ENCODE peak calls at places on chromosomes 2 and 18, in four cellular contexts. One of them, this sample, is unnamed.

GRCh38 chr2:157866202-157866601 is 9.9 kb downstream of the ACVR1 start:
- DNase-seq in colonic mucosa: no peak
- DNase-seq in spleen: no peak
- DNase-seq in AG09309: no peak
- DNase-seq in this sample: no peak

GRCh38 chr2:217789736-217790181 is 213.0 kb downstream of the TNS1 start:
- DNase-seq in colonic mucosa: no peak
- DNase-seq in spleen: peak
- DNase-seq in AG09309: no peak
- DNase-seq in this sample: no peak

GRCh38 chr2:75603477-75603876 is 42.7 kb upstream of the EVA1A start:
- DNase-seq in colonic mucosa: no peak
- DNase-seq in spleen: no peak
- DNase-seq in AG09309: no peak
- DNase-seq in this sample: no peak

GRCh38 chr2:64454316-64455030 is 511 bp downstream of the LGALSL start:
- DNase-seq in colonic mucosa: peak
- DNase-seq in spleen: peak
- DNase-seq in AG09309: no peak
- DNase-seq in this sample: no peak

GRCh38 chr2:154229971-154230370 is 358.2 kb downstream of the GALNT13 start:
- DNase-seq in colonic mucosa: no peak
- DNase-seq in spleen: no peak
- DNase-seq in AG09309: no peak
- DNase-seq in this sample: no peak

GRCh38 chr18:50190236-50190635 is 4.7 kb downstream of the MYO5B start:
- DNase-seq in colonic mucosa: no peak
- DNase-seq in spleen: no peak
- DNase-seq in AG09309: no peak
- DNase-seq in this sample: no peak

GRCh38 chr2:5453648-5454390 is 238.4 kb upstream of the SOX11 start:
- DNase-seq in colonic mucosa: no peak
- DNase-seq in spleen: no peak
- DNase-seq in AG09309: no peak
- DNase-seq in this sample: no peak

GRCh38 chr2:210863283-210863682 is 306.9 kb downstream of the CPS1 start:
- DNase-seq in colonic mucosa: no peak
- DNase-seq in spleen: no peak
- DNase-seq in AG09309: no peak
- DNase-seq in this sample: no peak

GRCh38 chr18:13191779-13192178 is 26.8 kb upstream of the LDLRAD4 start:
- DNase-seq in colonic mucosa: no peak
- DNase-seq in spleen: no peak
- DNase-seq in AG09309: no peak
- DNase-seq in this sample: no peak

GRCh38 chr2:191650896-191651773 is 26.8 kb upstream of the NABP1 start:
- DNase-seq in colonic mucosa: no peak
- DNase-seq in spleen: no peak
- DNase-seq in AG09309: no peak
- DNase-seq in this sample: no peak

GRCh38 chr2:108965540-108966299 is 23.3 kb downstream of the EDAR start:
- DNase-seq in colonic mucosa: no peak
- DNase-seq in spleen: no peak
- DNase-seq in AG09309: no peak
- DNase-seq in this sample: no peak

GRCh38 chr2:196163285-196163684 is 8.1 kb downstream of the STK17B start:
- DNase-seq in colonic mucosa: no peak
- DNase-seq in spleen: no peak
- DNase-seq in AG09309: no peak
- DNase-seq in this sample: no peak

GRCh38 chr2:142217804-142218203 is 87.0 kb upstream of the LRP1B start:
- DNase-seq in colonic mucosa: no peak
- DNase-seq in spleen: no peak
- DNase-seq in AG09309: no peak
- DNase-seq in this sample: no peak

GRCh38 chr2:30823452-30823851 is 16.2 kb upstream of the CAPN13 start:
- DNase-seq in colonic mucosa: no peak
- DNase-seq in spleen: no peak
- DNase-seq in AG09309: no peak
- DNase-seq in this sample: no peak

GRCh38 chr2:54557211-54557600 is 101.1 kb downstream of the SPTBN1 start:
- DNase-seq in colonic mucosa: no peak
- DNase-seq in spleen: no peak
- DNase-seq in AG09309: no peak
- DNase-seq in this sample: no peak

GRCh38 chr2:145682536-145683157 is 1162.7 kb upstream of the ZEB2 start:
- DNase-seq in colonic mucosa: no peak
- DNase-seq in spleen: no peak
- DNase-seq in AG09309: no peak
- DNase-seq in this sample: no peak

GRCh38 chr2:121193185-121193584 is 91.8 kb downstream of the TFCP2L1 start:
- DNase-seq in colonic mucosa: no peak
- DNase-seq in spleen: no peak
- DNase-seq in AG09309: no peak
- DNase-seq in this sample: no peak

GRCh38 chr2:121195036-121195435 is 90.0 kb downstream of the TFCP2L1 start:
- DNase-seq in colonic mucosa: no peak
- DNase-seq in spleen: peak
- DNase-seq in AG09309: no peak
- DNase-seq in this sample: no peak

GRCh38 chr2:121192576-121192975 is 92.4 kb downstream of the TFCP2L1 start:
- DNase-seq in colonic mucosa: no peak
- DNase-seq in spleen: peak
- DNase-seq in AG09309: no peak
- DNase-seq in this sample: no peak

GRCh38 chr2:121196132-121196848 is 88.7 kb downstream of the TFCP2L1 start:
- DNase-seq in colonic mucosa: no peak
- DNase-seq in spleen: no peak
- DNase-seq in AG09309: no peak
- DNase-seq in this sample: no peak

DNA sequence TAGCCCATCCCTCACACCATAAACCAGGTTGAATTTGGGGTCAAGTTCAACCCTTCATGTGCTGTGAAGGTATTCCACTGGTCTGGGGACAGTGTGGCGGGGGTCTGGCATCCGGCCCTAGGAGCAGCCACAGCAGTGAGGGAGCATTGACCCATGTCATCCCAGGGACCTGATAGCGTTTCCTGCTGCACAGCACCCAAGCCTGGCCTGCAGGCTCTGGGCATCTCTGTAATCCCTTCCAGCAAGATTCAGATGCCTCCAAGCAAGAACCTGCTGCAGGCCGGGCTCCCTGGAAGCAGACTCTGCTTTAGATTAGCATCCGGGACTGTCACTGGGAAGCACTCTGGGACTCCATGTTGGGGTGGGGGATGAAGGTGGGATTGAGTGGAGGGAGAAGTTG is 90.4 kb downstream of the TFCP2L1 start:
- DNase-seq in colonic mucosa: no peak
- DNase-seq in spleen: peak
- DNase-seq in AG09309: no peak
- DNase-seq in this sample: no peak
- H3K4me3 ChIP-seq in colonic mucosa: no peak
- H3K4me3 ChIP-seq in spleen: no peak
- H3K4me3 ChIP-seq in AG09309: no peak
- H3K4me3 ChIP-seq in this sample: no peak

GRCh38 chr2:28603821-28604220 is 108.0 kb downstream of the PLB1 start:
- DNase-seq in colonic mucosa: no peak
- DNase-seq in spleen: peak
- DNase-seq in AG09309: no peak
- DNase-seq in this sample: no peak

GRCh38 chr2:28604284-28604843 is 108.5 kb downstream of the PLB1 start:
- DNase-seq in colonic mucosa: no peak
- DNase-seq in spleen: peak
- DNase-seq in AG09309: no peak
- DNase-seq in this sample: no peak

GRCh38 chr2:28601612-28602011 is 105.8 kb downstream of the PLB1 start:
- DNase-seq in colonic mucosa: no peak
- DNase-seq in spleen: peak
- DNase-seq in AG09309: no peak
- DNase-seq in this sample: no peak

GRCh38 chr2:28602136-28602660 is 106.3 kb downstream of the PLB1 start:
- DNase-seq in colonic mucosa: no peak
- DNase-seq in spleen: peak
- DNase-seq in AG09309: no peak
- DNase-seq in this sample: no peak

GRCh38 chr2:28602751-28603639 is 107.1 kb downstream of the PLB1 start:
- DNase-seq in colonic mucosa: no peak
- DNase-seq in spleen: peak
- DNase-seq in AG09309: no peak
- DNase-seq in this sample: no peak
- H3K4me3 ChIP-seq in colonic mucosa: no peak
- H3K4me3 ChIP-seq in spleen: no peak
- H3K4me3 ChIP-seq in AG09309: no peak
- H3K4me3 ChIP-seq in this sample: no peak

DNA sequence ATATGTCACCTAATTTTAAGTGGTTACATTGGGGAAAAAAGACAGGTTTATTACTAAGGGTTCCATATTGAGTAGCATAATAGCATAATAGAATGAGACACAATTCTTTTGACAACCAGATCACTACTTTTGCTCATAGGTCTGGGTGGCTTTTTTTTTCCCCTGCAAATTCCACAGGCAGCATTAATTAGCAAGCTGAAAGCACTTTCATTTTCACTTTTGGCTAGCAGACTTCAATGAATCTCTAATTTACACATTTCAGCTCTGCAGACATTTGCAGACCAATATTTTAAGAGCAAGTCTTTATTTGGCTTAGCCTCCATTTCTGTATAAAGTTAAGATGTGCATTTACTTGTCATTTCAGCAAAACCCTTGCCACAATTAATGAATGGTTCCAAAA is 185.5 kb downstream of the NOL4 start:
- DNase-seq in colonic mucosa: no peak
- DNase-seq in spleen: no peak
- DNase-seq in AG09309: no peak
- DNase-seq in this sample: no peak
- H3K4me3 ChIP-seq in colonic mucosa: no peak
- H3K4me3 ChIP-seq in spleen: peak
- H3K4me3 ChIP-seq in AG09309: no peak
- H3K4me3 ChIP-seq in this sample: no peak

GRCh38 chr18:43238429-43238828 is 38.9 kb downstream of the SYT4 start:
- DNase-seq in colonic mucosa: no peak
- DNase-seq in spleen: no peak
- DNase-seq in AG09309: no peak
- DNase-seq in this sample: no peak
- H3K4me3 ChIP-seq in colonic mucosa: no peak
- H3K4me3 ChIP-seq in spleen: no peak
- H3K4me3 ChIP-seq in AG09309: no peak
- H3K4me3 ChIP-seq in this sample: no peak

GRCh38 chr2:219251656-219252055 is 1.4 kb upstream of the TUBA4B start:
- DNase-seq in colonic mucosa: no peak
- DNase-seq in spleen: no peak
- DNase-seq in AG09309: no peak
- DNase-seq in this sample: no peak
- H3K4me3 ChIP-seq in colonic mucosa: peak
- H3K4me3 ChIP-seq in spleen: peak
- H3K4me3 ChIP-seq in AG09309: no peak
- H3K4me3 ChIP-seq in this sample: no peak

GRCh38 chr2:156486175-156486574 is 50.0 kb downstream of the GPD2 start:
- DNase-seq in colonic mucosa: no peak
- DNase-seq in spleen: no peak
- DNase-seq in AG09309: no peak
- DNase-seq in this sample: no peak

GRCh38 chr2:156483741-156484173 is 47.6 kb downstream of the GPD2 start:
- DNase-seq in colonic mucosa: no peak
- DNase-seq in spleen: no peak
- DNase-seq in AG09309: no peak
- DNase-seq in this sample: no peak

GRCh38 chr2:156490467-156490840 is 54.3 kb downstream of the GPD2 start:
- DNase-seq in colonic mucosa: no peak
- DNase-seq in spleen: no peak
- DNase-seq in AG09309: no peak
- DNase-seq in this sample: no peak

GRCh38 chr2:156489750-156490466 is 53.7 kb downstream of the GPD2 start:
- DNase-seq in colonic mucosa: no peak
- DNase-seq in spleen: no peak
- DNase-seq in AG09309: no peak
- DNase-seq in this sample: no peak

GRCh38 chr2:156486614-156487013 is 50.4 kb downstream of the GPD2 start:
- DNase-seq in colonic mucosa: no peak
- DNase-seq in spleen: no peak
- DNase-seq in AG09309: no peak
- DNase-seq in this sample: no peak
- H3K4me3 ChIP-seq in colonic mucosa: no peak
- H3K4me3 ChIP-seq in spleen: no peak
- H3K4me3 ChIP-seq in AG09309: no peak
- H3K4me3 ChIP-seq in this sample: no peak

DNA sequence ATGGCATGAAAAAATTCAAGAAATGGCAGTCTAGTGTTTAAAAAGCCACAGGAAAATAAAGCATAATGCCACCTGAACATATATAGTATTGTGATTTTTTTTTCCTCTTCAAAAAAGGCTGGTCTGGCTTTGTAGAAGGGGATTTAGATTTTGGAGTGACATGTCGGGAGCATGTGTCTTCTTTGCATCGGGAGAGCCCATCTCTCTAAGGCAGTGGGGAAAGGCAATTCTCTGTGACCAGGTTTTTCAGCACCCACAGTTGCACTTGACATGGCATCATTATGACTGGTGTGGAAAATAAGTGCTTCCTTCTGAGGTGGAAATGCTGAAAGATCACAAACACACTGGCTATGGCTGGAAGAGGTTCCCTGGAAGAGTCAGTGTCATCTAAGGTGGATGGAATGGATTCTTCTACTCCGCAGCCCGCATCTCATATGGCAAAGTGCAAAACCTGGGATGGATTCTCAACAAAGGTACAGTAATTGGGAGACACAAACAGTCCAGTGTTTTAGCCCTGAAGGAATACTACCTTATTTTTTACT is 172.5 kb downstream of the AGAP1 start:
- DNase-seq in colonic mucosa: peak
- DNase-seq in spleen: no peak
- DNase-seq in AG09309: peak
- DNase-seq in this sample: peak
- H3K4me3 ChIP-seq in colonic mucosa: no peak
- H3K4me3 ChIP-seq in spleen: peak
- H3K4me3 ChIP-seq in AG09309: no peak
- H3K4me3 ChIP-seq in this sample: peak

DNA sequence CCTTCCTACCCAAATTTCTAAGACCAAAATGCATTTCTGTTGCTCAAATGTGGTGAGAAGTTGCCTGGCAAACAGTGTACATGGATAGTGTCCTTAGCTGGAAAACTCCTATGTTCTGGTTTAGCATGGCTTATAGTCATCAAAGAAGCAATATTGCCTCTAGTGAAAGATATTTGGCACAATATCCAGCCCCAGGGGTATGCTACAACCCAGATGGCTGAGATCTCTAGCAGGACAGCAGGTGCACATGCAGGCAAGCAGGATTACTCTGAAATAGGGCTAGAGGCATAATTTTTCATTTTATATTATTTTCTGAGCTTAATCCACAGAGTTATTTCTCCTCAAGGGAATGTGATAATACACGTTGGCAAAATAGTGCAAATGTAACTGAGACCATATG is 34.0 kb downstream of the CCDC195 start:
- DNase-seq in colonic mucosa: no peak
- DNase-seq in spleen: no peak
- DNase-seq in AG09309: no peak
- DNase-seq in this sample: no peak
- H3K4me3 ChIP-seq in colonic mucosa: no peak
- H3K4me3 ChIP-seq in spleen: no peak
- H3K4me3 ChIP-seq in AG09309: no peak
- H3K4me3 ChIP-seq in this sample: no peak

This sample was measured in HFF-Myc.